ENCODE peak calls at places on chromosomes 6 and 20, in ten cellular contexts. One of them, this sample, is unnamed.
A peak's percentile ranks its signal among the peaks of the same experiment; 100 is the strongest.

GRCh38 chr20:635609-636338 is 17.2 kb downstream of the SRXN1 start:
- DNase-seq in naive thymus-derived CD4-positive, alpha-beta T cell: no peak
- DNase-seq in stomach: no peak
- DNase-seq in ascending aorta: no peak
- DNase-seq in effector memory CD4-positive, alpha-beta T cell: no peak
- DNase-seq in GM23338: no peak
- DNase-seq in IMR-90: no peak
- DNase-seq in astrocyte: no peak
- DNase-seq in pancreas: no peak
- DNase-seq in PC-9: no peak
- DNase-seq in this sample: peak; percentile 30

GRCh38 chr6:73943401-73943800 is 247.4 kb downstream of the CD109 start:
- DNase-seq in naive thymus-derived CD4-positive, alpha-beta T cell: no peak
- DNase-seq in stomach: no peak
- DNase-seq in ascending aorta: no peak
- DNase-seq in effector memory CD4-positive, alpha-beta T cell: no peak
- DNase-seq in GM23338: no peak
- DNase-seq in IMR-90: no peak
- DNase-seq in astrocyte: no peak
- DNase-seq in pancreas: no peak
- DNase-seq in PC-9: no peak
- DNase-seq in this sample: no peak

GRCh38 chr20:7851031-7851490 is 89.2 kb downstream of the HAO1 start:
- DNase-seq in naive thymus-derived CD4-positive, alpha-beta T cell: no peak
- DNase-seq in stomach: no peak
- DNase-seq in ascending aorta: no peak
- DNase-seq in effector memory CD4-positive, alpha-beta T cell: no peak
- DNase-seq in GM23338: peak; percentile 12
- DNase-seq in IMR-90: peak; percentile 11
- DNase-seq in astrocyte: peak; percentile 35
- DNase-seq in pancreas: no peak
- DNase-seq in PC-9: no peak
- DNase-seq in this sample: no peak

GRCh38 chr6:99189823-99190721 is 159.4 kb downstream of the FAXC start:
- DNase-seq in naive thymus-derived CD4-positive, alpha-beta T cell: no peak
- DNase-seq in stomach: no peak
- DNase-seq in ascending aorta: no peak
- DNase-seq in effector memory CD4-positive, alpha-beta T cell: no peak
- DNase-seq in GM23338: no peak
- DNase-seq in IMR-90: no peak
- DNase-seq in astrocyte: no peak
- DNase-seq in pancreas: no peak
- DNase-seq in PC-9: no peak
- DNase-seq in this sample: no peak

GRCh38 chr6:71248306-71248705 is 40.3 kb upstream of the OGFRL1 start:
- DNase-seq in naive thymus-derived CD4-positive, alpha-beta T cell: no peak
- DNase-seq in stomach: no peak
- DNase-seq in ascending aorta: no peak
- DNase-seq in effector memory CD4-positive, alpha-beta T cell: no peak
- DNase-seq in GM23338: peak; percentile 41
- DNase-seq in IMR-90: peak; percentile 75
- DNase-seq in astrocyte: peak; percentile 36
- DNase-seq in pancreas: no peak
- DNase-seq in PC-9: no peak
- DNase-seq in this sample: no peak

GRCh38 chr6:73079611-73079955 is 145.7 kb downstream of the KHDC1L start:
- DNase-seq in naive thymus-derived CD4-positive, alpha-beta T cell: no peak
- DNase-seq in stomach: no peak
- DNase-seq in ascending aorta: no peak
- DNase-seq in effector memory CD4-positive, alpha-beta T cell: no peak
- DNase-seq in GM23338: no peak
- DNase-seq in IMR-90: peak; percentile 84
- DNase-seq in astrocyte: peak; percentile 88
- DNase-seq in pancreas: no peak
- DNase-seq in PC-9: no peak
- DNase-seq in this sample: no peak

GRCh38 chr6:71419954-71420692 is 131.5 kb downstream of the OGFRL1 start:
- DNase-seq in naive thymus-derived CD4-positive, alpha-beta T cell: no peak
- DNase-seq in stomach: peak; percentile 61
- DNase-seq in ascending aorta: no peak
- DNase-seq in effector memory CD4-positive, alpha-beta T cell: no peak
- DNase-seq in GM23338: peak; percentile 66
- DNase-seq in IMR-90: peak; percentile 35
- DNase-seq in astrocyte: no peak
- DNase-seq in pancreas: peak; percentile 49
- DNase-seq in PC-9: peak; percentile 43
- DNase-seq in this sample: peak; percentile 72

GRCh38 chr20:32961956-32962517 is 42.2 kb downstream of the SUN5 start:
- DNase-seq in naive thymus-derived CD4-positive, alpha-beta T cell: no peak
- DNase-seq in stomach: no peak
- DNase-seq in ascending aorta: no peak
- DNase-seq in effector memory CD4-positive, alpha-beta T cell: no peak
- DNase-seq in GM23338: no peak
- DNase-seq in IMR-90: no peak
- DNase-seq in astrocyte: no peak
- DNase-seq in pancreas: no peak
- DNase-seq in PC-9: no peak
- DNase-seq in this sample: no peak

GRCh38 chr20:62234346-62234745 is 4.0 kb upstream of the OSBPL2 start:
- DNase-seq in naive thymus-derived CD4-positive, alpha-beta T cell: no peak
- DNase-seq in stomach: peak; percentile 74
- DNase-seq in ascending aorta: no peak
- DNase-seq in effector memory CD4-positive, alpha-beta T cell: no peak
- DNase-seq in GM23338: no peak
- DNase-seq in IMR-90: no peak
- DNase-seq in astrocyte: no peak
- DNase-seq in pancreas: no peak
- DNase-seq in PC-9: no peak
- DNase-seq in this sample: peak; percentile 55

GRCh38 chr20:62235001-62235776 is 3.1 kb upstream of the OSBPL2 start:
- DNase-seq in naive thymus-derived CD4-positive, alpha-beta T cell: no peak
- DNase-seq in stomach: peak; percentile 80
- DNase-seq in ascending aorta: no peak
- DNase-seq in effector memory CD4-positive, alpha-beta T cell: no peak
- DNase-seq in GM23338: no peak
- DNase-seq in IMR-90: no peak
- DNase-seq in astrocyte: no peak
- DNase-seq in pancreas: no peak
- DNase-seq in PC-9: no peak
- DNase-seq in this sample: peak; percentile 39

GRCh38 chr20:62232764-62233645 is 5.3 kb upstream of the OSBPL2 start:
- DNase-seq in naive thymus-derived CD4-positive, alpha-beta T cell: no peak
- DNase-seq in stomach: peak; percentile 46
- DNase-seq in ascending aorta: no peak
- DNase-seq in effector memory CD4-positive, alpha-beta T cell: no peak
- DNase-seq in GM23338: no peak
- DNase-seq in IMR-90: no peak
- DNase-seq in astrocyte: no peak
- DNase-seq in pancreas: no peak
- DNase-seq in PC-9: no peak
- DNase-seq in this sample: peak; percentile 53

GRCh38 chr20:62232194-62232593 is 6.1 kb upstream of the OSBPL2 start:
- DNase-seq in naive thymus-derived CD4-positive, alpha-beta T cell: no peak
- DNase-seq in stomach: peak; percentile 79
- DNase-seq in ascending aorta: no peak
- DNase-seq in effector memory CD4-positive, alpha-beta T cell: no peak
- DNase-seq in GM23338: no peak
- DNase-seq in IMR-90: no peak
- DNase-seq in astrocyte: no peak
- DNase-seq in pancreas: no peak
- DNase-seq in PC-9: peak; percentile 91
- DNase-seq in this sample: no peak

DNA sequence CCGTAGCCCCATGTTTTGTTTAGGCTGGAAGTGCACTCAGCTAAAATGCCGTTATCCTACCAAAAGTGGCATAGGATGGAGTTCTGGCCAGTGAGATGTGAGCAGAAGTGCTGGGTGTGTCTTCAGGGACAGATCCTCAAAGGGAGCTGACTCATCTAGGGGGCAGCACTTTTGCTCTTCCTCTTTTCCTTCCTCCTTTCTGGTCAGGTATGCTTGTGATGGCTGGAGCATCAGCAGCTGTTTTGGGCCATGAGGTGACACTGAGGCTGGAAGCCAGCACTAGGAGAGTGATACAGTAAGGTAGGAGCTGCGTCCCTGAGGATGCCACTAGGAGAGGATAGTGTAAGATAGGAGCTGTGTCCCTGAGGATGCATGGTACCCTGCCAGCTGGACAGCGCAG is 4.6 kb upstream of the OSBPL2 start:
- DNase-seq in naive thymus-derived CD4-positive, alpha-beta T cell: no peak
- DNase-seq in stomach: no peak
- DNase-seq in ascending aorta: no peak
- DNase-seq in effector memory CD4-positive, alpha-beta T cell: no peak
- DNase-seq in GM23338: no peak
- DNase-seq in IMR-90: no peak
- DNase-seq in astrocyte: no peak
- DNase-seq in pancreas: no peak
- DNase-seq in PC-9: no peak
- DNase-seq in this sample: no peak
- H3K4me3 ChIP-seq in naive thymus-derived CD4-positive, alpha-beta T cell: no peak overlapping the region
- H3K4me3 ChIP-seq in stomach: no peak overlapping the region
- H3K4me3 ChIP-seq in ascending aorta: no peak overlapping the region
- H3K4me3 ChIP-seq in effector memory CD4-positive, alpha-beta T cell: no peak overlapping the region
- H3K4me3 ChIP-seq in GM23338: no peak overlapping the region
- H3K4me3 ChIP-seq in IMR-90: no peak overlapping the region
- H3K4me3 ChIP-seq in astrocyte: no peak overlapping the region
- H3K4me3 ChIP-seq in pancreas: no peak overlapping the region
- H3K4me3 ChIP-seq in PC-9: no peak overlapping the region
- H3K4me3 ChIP-seq in this sample: no peak overlapping the region

GRCh38 chr6:79203753-79204253 is 30.7 kb downstream of the HMGN3 start:
- DNase-seq in naive thymus-derived CD4-positive, alpha-beta T cell: no peak
- DNase-seq in stomach: no peak
- DNase-seq in ascending aorta: no peak
- DNase-seq in effector memory CD4-positive, alpha-beta T cell: no peak
- DNase-seq in GM23338: no peak
- DNase-seq in IMR-90: no peak
- DNase-seq in astrocyte: no peak
- DNase-seq in pancreas: no peak
- DNase-seq in PC-9: no peak
- DNase-seq in this sample: no peak

GRCh38 chr6:79201935-79202334 is 32.5 kb downstream of the HMGN3 start:
- DNase-seq in naive thymus-derived CD4-positive, alpha-beta T cell: no peak
- DNase-seq in stomach: no peak
- DNase-seq in ascending aorta: no peak
- DNase-seq in effector memory CD4-positive, alpha-beta T cell: no peak
- DNase-seq in GM23338: no peak
- DNase-seq in IMR-90: no peak
- DNase-seq in astrocyte: no peak
- DNase-seq in pancreas: no peak
- DNase-seq in PC-9: no peak
- DNase-seq in this sample: no peak

GRCh38 chr6:79196908-79197307 is 37.6 kb downstream of the HMGN3 start:
- DNase-seq in naive thymus-derived CD4-positive, alpha-beta T cell: no peak
- DNase-seq in stomach: no peak
- DNase-seq in ascending aorta: no peak
- DNase-seq in effector memory CD4-positive, alpha-beta T cell: no peak
- DNase-seq in GM23338: no peak
- DNase-seq in IMR-90: no peak
- DNase-seq in astrocyte: no peak
- DNase-seq in pancreas: no peak
- DNase-seq in PC-9: no peak
- DNase-seq in this sample: no peak

GRCh38 chr6:79201127-79201526 is 33.4 kb downstream of the HMGN3 start:
- DNase-seq in naive thymus-derived CD4-positive, alpha-beta T cell: no peak
- DNase-seq in stomach: no peak
- DNase-seq in ascending aorta: no peak
- DNase-seq in effector memory CD4-positive, alpha-beta T cell: no peak
- DNase-seq in GM23338: no peak
- DNase-seq in IMR-90: no peak
- DNase-seq in astrocyte: no peak
- DNase-seq in pancreas: no peak
- DNase-seq in PC-9: no peak
- DNase-seq in this sample: no peak
- H3K4me1 ChIP-seq in naive thymus-derived CD4-positive, alpha-beta T cell: no peaks in the 10 kb centered on the region
- H3K4me1 ChIP-seq in stomach: no peaks in the 10 kb centered on the region
- H3K4me1 ChIP-seq in ascending aorta: no peaks in the 10 kb centered on the region
- H3K4me1 ChIP-seq in effector memory CD4-positive, alpha-beta T cell: no peaks in the 10 kb centered on the region
- H3K4me1 ChIP-seq in GM23338: peaks cover 7% of the 10 kb centered on the region
- H3K4me1 ChIP-seq in IMR-90: no peaks in the 10 kb centered on the region
- H3K4me1 ChIP-seq in astrocyte: no peaks in the 10 kb centered on the region
- H3K4me1 ChIP-seq in pancreas: no peaks in the 10 kb centered on the region
- H3K4me1 ChIP-seq in PC-9: no peaks in the 10 kb centered on the region
- H3K4me1 ChIP-seq in this sample: peaks cover 27% of the 10 kb centered on the region

GRCh38 chr6:111600588-111601440 is 4.9 kb downstream of the TRAF3IP2 start:
- DNase-seq in naive thymus-derived CD4-positive, alpha-beta T cell: no peak
- DNase-seq in stomach: no peak
- DNase-seq in ascending aorta: no peak
- DNase-seq in effector memory CD4-positive, alpha-beta T cell: no peak
- DNase-seq in GM23338: no peak
- DNase-seq in IMR-90: no peak
- DNase-seq in astrocyte: no peak
- DNase-seq in pancreas: no peak
- DNase-seq in PC-9: no peak
- DNase-seq in this sample: no peak

GRCh38 chr6:111603648-111604047 is 2.0 kb downstream of the TRAF3IP2 start:
- DNase-seq in naive thymus-derived CD4-positive, alpha-beta T cell: no peak
- DNase-seq in stomach: no peak
- DNase-seq in ascending aorta: no peak
- DNase-seq in effector memory CD4-positive, alpha-beta T cell: no peak
- DNase-seq in GM23338: no peak
- DNase-seq in IMR-90: peak; percentile 34
- DNase-seq in astrocyte: peak; percentile 37
- DNase-seq in pancreas: no peak
- DNase-seq in PC-9: no peak
- DNase-seq in this sample: no peak

GRCh38 chr6:111604259-111605099 is 1.2 kb downstream of the TRAF3IP2 start:
- DNase-seq in naive thymus-derived CD4-positive, alpha-beta T cell: no peak
- DNase-seq in stomach: peak; percentile 49
- DNase-seq in ascending aorta: peak; percentile 50
- DNase-seq in effector memory CD4-positive, alpha-beta T cell: no peak
- DNase-seq in GM23338: peak; percentile 57
- DNase-seq in IMR-90: peak; percentile 80
- DNase-seq in astrocyte: peak; percentile 82
- DNase-seq in pancreas: peak; percentile 50
- DNase-seq in PC-9: no peak
- DNase-seq in this sample: peak; percentile 76

GRCh38 chr6:111601875-111602274 is 3.8 kb downstream of the TRAF3IP2 start:
- DNase-seq in naive thymus-derived CD4-positive, alpha-beta T cell: no peak
- DNase-seq in stomach: peak; percentile 61
- DNase-seq in ascending aorta: no peak
- DNase-seq in effector memory CD4-positive, alpha-beta T cell: no peak
- DNase-seq in GM23338: no peak
- DNase-seq in IMR-90: peak; percentile 81
- DNase-seq in astrocyte: peak; percentile 75
- DNase-seq in pancreas: peak; percentile 44
- DNase-seq in PC-9: no peak
- DNase-seq in this sample: no peak

GRCh38 chr6:111602481-111603404 is 2.9 kb downstream of the TRAF3IP2 start:
- DNase-seq in naive thymus-derived CD4-positive, alpha-beta T cell: no peak
- DNase-seq in stomach: no peak
- DNase-seq in ascending aorta: peak; percentile 49
- DNase-seq in effector memory CD4-positive, alpha-beta T cell: no peak
- DNase-seq in GM23338: no peak
- DNase-seq in IMR-90: peak; percentile 85
- DNase-seq in astrocyte: peak; percentile 83
- DNase-seq in pancreas: no peak
- DNase-seq in PC-9: no peak
- DNase-seq in this sample: peak; percentile 63
- H3K4me3 ChIP-seq in naive thymus-derived CD4-positive, alpha-beta T cell: no peak overlapping the region
- H3K4me3 ChIP-seq in stomach: peak overlapping the region; percentile 50
- H3K4me3 ChIP-seq in ascending aorta: peak overlapping the region; percentile 65
- H3K4me3 ChIP-seq in effector memory CD4-positive, alpha-beta T cell: no peak overlapping the region
- H3K4me3 ChIP-seq in GM23338: peak overlapping the region; percentile 58
- H3K4me3 ChIP-seq in IMR-90: no peak overlapping the region
- H3K4me3 ChIP-seq in astrocyte: peak overlapping the region; percentile 68
- H3K4me3 ChIP-seq in pancreas: no peak overlapping the region
- H3K4me3 ChIP-seq in PC-9: no peak overlapping the region
- H3K4me3 ChIP-seq in this sample: peak overlapping the region; percentile 72

GRCh38 chr6:157649311-157650260 is 173.5 kb upstream of the SNX9 start:
- DNase-seq in naive thymus-derived CD4-positive, alpha-beta T cell: no peak
- DNase-seq in stomach: no peak
- DNase-seq in ascending aorta: no peak
- DNase-seq in effector memory CD4-positive, alpha-beta T cell: no peak
- DNase-seq in GM23338: no peak
- DNase-seq in IMR-90: no peak
- DNase-seq in astrocyte: no peak
- DNase-seq in pancreas: no peak
- DNase-seq in PC-9: no peak
- DNase-seq in this sample: no peak
- H3K4me1 ChIP-seq in naive thymus-derived CD4-positive, alpha-beta T cell: no peaks in the 10 kb centered on the region
- H3K4me1 ChIP-seq in stomach: no peaks in the 10 kb centered on the region
- H3K4me1 ChIP-seq in ascending aorta: peaks cover 3% of the 10 kb centered on the region
- H3K4me1 ChIP-seq in effector memory CD4-positive, alpha-beta T cell: no peaks in the 10 kb centered on the region
- H3K4me1 ChIP-seq in GM23338: no peaks in the 10 kb centered on the region
- H3K4me1 ChIP-seq in IMR-90: no peaks in the 10 kb centered on the region
- H3K4me1 ChIP-seq in astrocyte: no peaks in the 10 kb centered on the region
- H3K4me1 ChIP-seq in pancreas: no peaks in the 10 kb centered on the region
- H3K4me1 ChIP-seq in PC-9: no peaks in the 10 kb centered on the region
- H3K4me1 ChIP-seq in this sample: peaks cover 17% of the 10 kb centered on the region